ENCODE peak calls at places on chromosome 4, in four cellular contexts. E is heart right ventricle, K is IMR-90, M is AG04450. H is an unnamed sample.
A peak's percentile ranks its signal among the peaks of the same experiment; 100 is the strongest.

GRCh38 chr4:154982187-154983047 is 201.3 kb downstream of the RBM46 start:
- DNase-seq in K (peak; percentile 48), E (peak; percentile 30), M (peak; percentile 6), H (peak; percentile 58)

GRCh38 chr4:181870326-181870725 is 372.9 kb upstream of the TENM3 start:
- DNase-seq in E (no peak), K (peak; percentile 79), M (peak; percentile 18), H (no peak)

GRCh38 chr4:136831553-136831952 is 700.7 kb downstream of the PCDH18 start:
- DNase-seq in K (no peak), E (no peak), M (no peak), H (no peak)

GRCh38 chr4:41146716-41147506 is 67.4 kb downstream of the APBB2 start:
- DNase-seq in K (peak; percentile 54), E (no peak), M (no peak), H (no peak)

GRCh38 chr4:854356-854755 is 28.4 kb upstream of the CPLX1 start:
- DNase-seq in M (no peak), E (no peak), K (no peak), H (no peak)

GRCh38 chr4:121554377-121554776 is 142.4 kb downstream of the ANXA5 start:
- DNase-seq in E (peak; percentile 4), K (no peak), M (no peak), H (no peak)

GRCh38 chr4:151198748-151199147 is 78.2 kb upstream of the PRSS48 start:
- DNase-seq in M (no peak), E (no peak), K (peak; percentile 54), H (no peak)

GRCh38 chr4:152112887-152113286 is 352.1 kb upstream of the GATB start:
- DNase-seq in M (no peak), E (no peak), K (no peak), H (no peak)

GRCh38 chr4:182533948-182534347 is 290.7 kb downstream of the TENM3 start:
- DNase-seq in K (peak; percentile 74), M (no peak), E (no peak), H (no peak)